ENCODE peak calls at places on chromosomes 1 and 21, in four cellular contexts. P is DMS153; Q is stimulated activated CD8-positive, alpha-beta memory T cell treated with anti-CD3 and anti-CD28 coated beads, Interleukin-4, amount 100 ng/mL, for 24 hours; Y is hippocampal formation. B is an unnamed sample.

GRCh38 chr1:212597495-212597894 is 11.1 kb upstream of the ATF3 start:
- DNase-seq in Y (no peak), Q (no peak), P (no peak), B (no peak)

GRCh38 chr1:230858918-230859819 is 9.2 kb downstream of the C1orf198 start:
- DNase-seq in P (no peak), Y (peak), Q (no peak), B (no peak)

GRCh38 chr1:234300096-234300495 is 73.2 kb upstream of the COA6 start:
- DNase-seq in Q (no peak), P (no peak), Y (no peak), B (no peak)

GRCh38 chr1:21587602-21587953 is 78.4 kb downstream of the ALPL start:
- DNase-seq in Q (no peak), P (no peak), Y (no peak), B (no peak)

GRCh38 chr1:247087256-247087655 is 8.6 kb upstream of the ZNF670 start:
- DNase-seq in Y (no peak), Q (no peak), P (no peak), B (no peak)

GRCh38 chr1:116290085-116290670 is 82.9 kb upstream of the ATP1A1 start:
- DNase-seq in Y (no peak), Q (no peak), P (no peak), B (no peak)

GRCh38 chr1:194225781-194226180 is 1039.4 kb upstream of the B3GALT2 start:
- DNase-seq in P (no peak), Q (no peak), Y (no peak), B (no peak)

GRCh38 chr1:206635080-206635982 is at the start of gene DYRK3:
- DNase-seq in P (peak), Q (peak), Y (peak), B (peak)

GRCh38 chr1:174297351-174297750 is 138.0 kb downstream of the RABGAP1L start:
- DNase-seq in Q (no peak), Y (no peak), P (no peak), B (no peak)

GRCh38 chr1:153652795-153653507 is 5.6 kb upstream of the SNAPIN start:
- DNase-seq in Q (no peak), Y (no peak), P (no peak), B (no peak)

GRCh38 chr1:89553195-89553584 is 28.6 kb downstream of the LRRC8B start:
- DNase-seq in Q (no peak), Y (no peak), P (peak), B (no peak)

GRCh38 chr1:56797079-56797685 is 22.0 kb downstream of the FYB2 start:
- DNase-seq in Q (no peak), P (peak), Y (no peak), B (no peak)

GRCh38 chr1:226563666-226564065 is 15.1 kb downstream of the STUM start:
- DNase-seq in Y (no peak), Q (no peak), P (no peak), B (no peak)

GRCh38 chr1:20411196-20411980 is 74.6 kb downstream of the CAMK2N1 start:
- DNase-seq in P (no peak), Q (no peak), Y (no peak), B (peak)

GRCh38 chr1:7630378-7630777 is 140.7 kb upstream of the VAMP3 start:
- DNase-seq in P (no peak), Q (no peak), Y (no peak), B (no peak)

GRCh38 chr1:231770776-231771175 is 144.2 kb downstream of the DISC1 start:
- DNase-seq in Q (no peak), Y (no peak), P (no peak), B (no peak)

GRCh38 chr1:13752852-13753251 is 52.9 kb downstream of the PRDM2 start:
- DNase-seq in Y (no peak), P (no peak), Q (no peak), B (no peak)

GRCh38 chr1:162977944-162978568 is 91.1 kb upstream of the RGS4 start:
- DNase-seq in Y (no peak), P (no peak), Q (no peak), B (no peak)

GRCh38 chr1:180857947-180858768 is 54.5 kb upstream of the KIAA1614 start:
- DNase-seq in Q (no peak), P (no peak), Y (no peak), B (no peak)

GRCh38 chr1:26221094-26221493 is 12.9 kb upstream of the CEP85 start:
- DNase-seq in P (no peak), Q (no peak), Y (no peak), B (no peak)

GRCh38 chr1:167881786-167882185 is 32.1 kb downstream of the ADCY10 start:
- DNase-seq in Y (no peak), Q (no peak), P (no peak), B (no peak)

GRCh38 chr1:68339505-68339904 is 107.2 kb upstream of the WLS start:
- DNase-seq in Y (no peak), P (no peak), Q (no peak), B (no peak)

GRCh38 chr21:17523007-17523451 is 10.2 kb downstream of the CXADR start:
- DNase-seq in Y (no peak), Q (no peak), P (no peak), B (no peak)

GRCh38 chr1:28280961-28281360 is 21.6 kb downstream of the SESN2 start:
- DNase-seq in Q (no peak), Y (no peak), P (no peak), B (no peak)

GRCh38 chr1:240967070-240967724 is 355.2 kb upstream of the GREM2 start:
- DNase-seq in Y (no peak), P (no peak), Q (no peak), B (peak)

GRCh38 chr1:121516279-121516967 is 331.6 kb downstream of the SRGAP2C start:
- DNase-seq in P (no peak), Y (peak), Q (no peak), B (no peak)

GRCh38 chr1:1040004-1040991 is 20.4 kb downstream of the AGRN start:
- DNase-seq in Q (peak), Y (peak), P (peak), B (no peak)

GRCh38 chr1:46490603-46491499 is 1.2 kb downstream of the DMBX1 start:
- DNase-seq in P (no peak), Y (no peak), Q (no peak), B (no peak)

GRCh38 chr1:153312569-153313186 is at the start of gene PGLYRP3:
- DNase-seq in P (no peak), Y (no peak), Q (no peak), B (no peak)

GRCh38 chr1:54219688-54220003 is 19.7 kb downstream of the MRPL37 start:
- DNase-seq in Q (no peak), P (no peak), Y (no peak), B (no peak)

GRCh38 chr1:6188466-6188865 is 8.3 kb upstream of the CHD5 start:
- DNase-seq in Q (no peak), Y (no peak), P (no peak), B (no peak)

GRCh38 chr1:204453141-204453772 is 41.3 kb downstream of the PIK3C2B start:
- DNase-seq in Y (no peak), P (no peak), Q (peak), B (no peak)

GRCh38 chr1:26799479-26800133 is 11.9 kb downstream of the PIGV start:
- DNase-seq in Q (no peak), Y (peak), P (no peak), B (no peak)